ENCODE peak calls at places on chromosomes 13 and 19, in eight cellular contexts. K is cardiac fibroblast, J is AG09319, G is AG09309, V is HFFc6, T is left lung, R is epithelial cell of esophagus, Z is lower lobe of right lung. M is an unnamed sample.

GRCh38 chr13:94073006-94073744 is 406.3 kb downstream of the DCT start:
- DNase-seq in K (peak), J (peak), G (peak), V (peak), T (no peak), R (no peak), Z (no peak), M (no peak)

GRCh38 chr13:32445461-32445860 is 17.5 kb upstream of the N4BP2L1 start:
- DNase-seq in K (no peak), J (no peak), G (no peak), V (no peak), T (no peak), R (no peak), Z (no peak), M (no peak)

GRCh38 chr19:41753936-41754529 is 1.3 kb upstream of the CEACAM6 start:
- DNase-seq in K (peak), J (no peak), G (no peak), V (peak), T (no peak), R (peak), Z (peak), M (no peak)

GRCh38 chr19:42965204-42965603 is 28.2 kb upstream of the PSG7 start:
- DNase-seq in K (peak), J (no peak), G (peak), V (peak), T (no peak), R (peak), Z (no peak), M (no peak)

GRCh38 chr19:17079710-17080440 is 4.3 kb downstream of the MYO9B start:
- DNase-seq in K (peak), J (peak), G (peak), V (peak), T (peak), R (peak), Z (peak), M (peak)

GRCh38 chr13:79228972-79229371 is 177.1 kb downstream of the RBM26 start:
- DNase-seq in K (no peak), J (no peak), G (no peak), V (no peak), T (no peak), R (peak), Z (no peak), M (no peak)

GRCh38 chr19:10000171-10000826 is 10.0 kb downstream of the COL5A3 start:
- DNase-seq in K (peak), J (no peak), G (no peak), V (peak), T (no peak), R (peak), Z (peak), M (no peak)

GRCh38 chr13:21020176-21020575 is 41.2 kb downstream of the LATS2 start:
- DNase-seq in K (no peak), J (no peak), G (no peak), V (no peak), T (no peak), R (no peak), Z (no peak), M (no peak)

GRCh38 chr19:10450191-10450852 is 30.0 kb downstream of the PDE4A start:
- DNase-seq in K (no peak), J (no peak), G (no peak), V (no peak), T (no peak), R (no peak), Z (no peak), M (no peak)

GRCh38 chr19:6739390-6739883 is at the start of gene TRIP10:
- DNase-seq in K (peak), J (peak), G (no peak), V (peak), T (peak), R (peak), Z (peak), M (no peak)

GRCh38 chr13:46648166-46648607 is 95.2 kb downstream of the LRCH1 start:
- DNase-seq in K (peak), J (no peak), G (no peak), V (no peak), T (no peak), R (peak), Z (no peak), M (no peak)

GRCh38 chr19:18311495-18311894 is 11.4 kb downstream of the LSM4 start:
- DNase-seq in K (no peak), J (no peak), G (no peak), V (no peak), T (no peak), R (no peak), Z (no peak), M (no peak)

GRCh38 chr13:48222358-48223015 is 10.5 kb upstream of the ITM2B start:
- DNase-seq in K (peak), J (no peak), G (no peak), V (no peak), T (peak), R (no peak), Z (peak), M (peak)

GRCh38 chr19:58229255-58229639 is 533 bp downstream of the ZNF544 start:
- DNase-seq in K (peak), J (no peak), G (no peak), V (peak), T (peak), R (peak), Z (no peak), M (no peak)

GRCh38 chr19:29450306-29450705 is 75.5 kb upstream of the VSTM2B start:
- DNase-seq in K (no peak), J (no peak), G (no peak), V (no peak), T (no peak), R (no peak), Z (no peak), M (no peak)

GRCh38 chr13:25214371-25215252 is 42.5 kb upstream of the AMER2 start:
- DNase-seq in K (peak), J (no peak), G (peak), V (peak), T (no peak), R (peak), Z (no peak), M (no peak)

GRCh38 chr19:45164577-45165335 is 4.0 kb upstream of the NKPD1 start:
- DNase-seq in K (peak), J (no peak), G (no peak), V (peak), T (peak), R (peak), Z (peak), M (peak)

GRCh38 chr19:17836530-17836929 is 11.3 kb downstream of the JAK3 start:
- DNase-seq in K (no peak), J (no peak), G (no peak), V (no peak), T (no peak), R (no peak), Z (no peak), M (no peak)

GRCh38 chr19:45753548-45753947 is 15.5 kb downstream of the SIX5 start:
- DNase-seq in K (no peak), J (no peak), G (no peak), V (no peak), T (no peak), R (no peak), Z (no peak), M (no peak)

GRCh38 chr13:51004918-51005460 is 95.4 kb downstream of the RNASEH2B start:
- DNase-seq in K (no peak), J (no peak), G (no peak), V (no peak), T (no peak), R (no peak), Z (no peak), M (no peak)

GRCh38 chr13:32824671-32825070 is 191.6 kb upstream of the KL start:
- DNase-seq in K (peak), J (no peak), G (peak), V (peak), T (no peak), R (peak), Z (no peak), M (no peak)

GRCh38 chr13:28637714-28638355 is 21.1 kb upstream of the POMP start:
- DNase-seq in K (peak), J (no peak), G (no peak), V (no peak), T (no peak), R (no peak), Z (no peak), M (no peak)

GRCh38 chr13:112869202-112870061 is 99.6 kb upstream of the MCF2L start:
- DNase-seq in K (no peak), J (no peak), G (no peak), V (no peak), T (peak), R (no peak), Z (no peak), M (no peak)

GRCh38 chr13:98041081-98041820 is 87.8 kb downstream of the IPO5 start:
- DNase-seq in K (peak), J (no peak), G (no peak), V (no peak), T (no peak), R (peak), Z (no peak), M (no peak)

GRCh38 chr13:72495681-72496080 is 231.7 kb downstream of the MZT1 start:
- DNase-seq in K (no peak), J (no peak), G (no peak), V (no peak), T (no peak), R (no peak), Z (no peak), M (no peak)

GRCh38 chr19:39052243-39052746 is 19.9 kb upstream of the FBXO27 start:
- DNase-seq in K (peak), J (no peak), G (no peak), V (no peak), T (peak), R (peak), Z (peak), M (peak)

GRCh38 chr19:54481326-54481930 is 8.3 kb upstream of the CDC42EP5 start:
- DNase-seq in K (peak), J (no peak), G (no peak), V (no peak), T (no peak), R (peak), Z (no peak), M (no peak)

GRCh38 chr13:23349127-23349897 is 84.2 kb downstream of the SACS start:
- DNase-seq in K (peak), J (peak), G (peak), V (no peak), T (no peak), R (no peak), Z (no peak), M (no peak)

GRCh38 chr19:1901940-1902404 is 3.2 kb upstream of the ADAT3 start:
- DNase-seq in K (no peak), J (no peak), G (no peak), V (no peak), T (no peak), R (no peak), Z (peak), M (peak)

GRCh38 chr13:66994097-66994496 is 236.0 kb downstream of the PCDH9 start:
- DNase-seq in K (peak), J (no peak), G (no peak), V (no peak), T (peak), R (peak), Z (peak), M (no peak)

GRCh38 chr19:1859319-1859718 is 4.1 kb downstream of the KLF16 start:
- DNase-seq in K (no peak), J (no peak), G (no peak), V (no peak), T (no peak), R (no peak), Z (no peak), M (no peak)

GRCh38 chr13:52779028-52779612 is 39.5 kb upstream of the CNMD start:
- DNase-seq in K (no peak), J (no peak), G (no peak), V (no peak), T (no peak), R (no peak), Z (no peak), M (no peak)

GRCh38 chr19:11581740-11582139 is 4.3 kb upstream of the ACP5 start:
- DNase-seq in K (peak), J (no peak), G (no peak), V (no peak), T (no peak), R (no peak), Z (no peak), M (no peak)

GRCh38 chr13:49530452-49530851 is 34.7 kb downstream of the PHF11 start:
- DNase-seq in K (no peak), J (no peak), G (no peak), V (no peak), T (no peak), R (no peak), Z (no peak), M (no peak)

GRCh38 chr13:50124536-50125305 is 109.5 kb downstream of the KCNRG start:
- DNase-seq in K (peak), J (no peak), G (no peak), V (peak), T (peak), R (peak), Z (peak), M (peak)

GRCh38 chr13:97068146-97068545 is 73.9 kb upstream of the OXGR1 start:
- DNase-seq in K (no peak), J (no peak), G (no peak), V (no peak), T (no peak), R (no peak), Z (no peak), M (no peak)

GRCh38 chr13:111470933-111471332 is 150.5 kb downstream of the TEX29 start:
- DNase-seq in K (no peak), J (no peak), G (no peak), V (no peak), T (no peak), R (no peak), Z (no peak), M (no peak)

GRCh38 chr19:9528757-9529336 is 9.6 kb downstream of the ZNF426 start:
- DNase-seq in K (peak), J (no peak), G (no peak), V (peak), T (no peak), R (no peak), Z (no peak), M (no peak)

GRCh38 chr19:50602496-50602895 is 34.3 kb upstream of the LRRC4B start:
- DNase-seq in K (no peak), J (no peak), G (no peak), V (no peak), T (no peak), R (no peak), Z (no peak), M (no peak)

GRCh38 chr19:50607388-50607787 is 32.3 kb downstream of the SYT3 start:
- DNase-seq in K (no peak), J (no peak), G (no peak), V (no peak), T (no peak), R (no peak), Z (no peak), M (no peak)

GRCh38 chr19:50602935-50603334 is 34.7 kb upstream of the LRRC4B start:
- DNase-seq in K (no peak), J (no peak), G (no peak), V (no peak), T (no peak), R (no peak), Z (no peak), M (no peak)

DNA sequence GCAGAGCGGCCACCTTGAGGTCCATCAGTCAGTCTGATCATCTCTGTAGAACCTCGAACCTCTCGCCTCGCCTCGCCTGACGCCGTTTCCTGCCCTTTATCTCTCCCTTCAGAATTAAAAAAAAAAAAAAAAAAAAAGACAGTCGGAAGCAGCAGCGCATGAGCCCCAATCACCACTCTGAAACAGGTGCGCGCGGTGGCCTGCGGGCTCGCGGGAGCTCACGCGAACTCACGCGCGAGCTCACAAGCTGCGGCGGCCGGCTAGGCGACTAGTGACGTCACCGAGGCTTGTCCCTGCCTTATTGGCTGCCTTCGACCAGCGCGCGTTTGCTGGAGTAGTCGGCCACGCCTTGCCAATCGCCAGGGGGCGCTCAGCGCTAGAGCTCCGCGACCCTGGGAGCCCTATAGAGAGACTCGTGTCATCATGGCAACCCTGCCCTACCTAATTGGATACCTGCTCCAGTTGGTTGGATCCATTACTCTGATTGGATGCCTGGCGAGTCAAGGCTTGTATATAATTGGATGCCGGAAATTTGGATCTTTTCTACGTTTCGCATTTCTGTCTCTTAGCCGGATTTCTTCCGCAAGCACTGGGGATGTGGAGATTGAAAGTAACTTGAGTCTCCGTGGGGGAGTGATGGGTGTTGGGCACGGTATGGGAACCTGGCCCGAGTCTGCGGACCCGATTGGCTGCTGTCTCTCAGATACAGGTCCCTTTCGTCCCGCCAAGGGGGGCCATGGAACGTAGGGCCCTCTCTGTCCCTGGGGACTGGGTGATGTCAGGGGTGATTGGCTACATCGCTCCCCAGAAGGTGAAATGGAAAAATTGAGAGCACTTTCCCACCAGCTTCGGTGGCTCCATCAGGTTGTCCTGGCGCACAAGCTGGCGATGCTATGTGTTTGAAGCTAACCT is 31.6 kb downstream of the SYT3 start:
- DNase-seq in K (peak), J (peak), G (no peak), V (peak), T (peak), R (peak), Z (peak), M (peak)
- TF ChIP-seq CTCF in K (peak), J (peak), G (peak), V (peak), T (peak), R (no peak), Z (peak), M (peak)

GRCh38 chr19:51097166-51097736 is 11.0 kb downstream of the CTU1 start:
- DNase-seq in K (peak), J (no peak), G (no peak), V (peak), T (peak), R (peak), Z (peak), M (peak)
- TF ChIP-seq CTCF in K (peak), J (peak), G (peak), V (peak), T (peak), R (peak), Z (peak), M (peak)

DNA sequence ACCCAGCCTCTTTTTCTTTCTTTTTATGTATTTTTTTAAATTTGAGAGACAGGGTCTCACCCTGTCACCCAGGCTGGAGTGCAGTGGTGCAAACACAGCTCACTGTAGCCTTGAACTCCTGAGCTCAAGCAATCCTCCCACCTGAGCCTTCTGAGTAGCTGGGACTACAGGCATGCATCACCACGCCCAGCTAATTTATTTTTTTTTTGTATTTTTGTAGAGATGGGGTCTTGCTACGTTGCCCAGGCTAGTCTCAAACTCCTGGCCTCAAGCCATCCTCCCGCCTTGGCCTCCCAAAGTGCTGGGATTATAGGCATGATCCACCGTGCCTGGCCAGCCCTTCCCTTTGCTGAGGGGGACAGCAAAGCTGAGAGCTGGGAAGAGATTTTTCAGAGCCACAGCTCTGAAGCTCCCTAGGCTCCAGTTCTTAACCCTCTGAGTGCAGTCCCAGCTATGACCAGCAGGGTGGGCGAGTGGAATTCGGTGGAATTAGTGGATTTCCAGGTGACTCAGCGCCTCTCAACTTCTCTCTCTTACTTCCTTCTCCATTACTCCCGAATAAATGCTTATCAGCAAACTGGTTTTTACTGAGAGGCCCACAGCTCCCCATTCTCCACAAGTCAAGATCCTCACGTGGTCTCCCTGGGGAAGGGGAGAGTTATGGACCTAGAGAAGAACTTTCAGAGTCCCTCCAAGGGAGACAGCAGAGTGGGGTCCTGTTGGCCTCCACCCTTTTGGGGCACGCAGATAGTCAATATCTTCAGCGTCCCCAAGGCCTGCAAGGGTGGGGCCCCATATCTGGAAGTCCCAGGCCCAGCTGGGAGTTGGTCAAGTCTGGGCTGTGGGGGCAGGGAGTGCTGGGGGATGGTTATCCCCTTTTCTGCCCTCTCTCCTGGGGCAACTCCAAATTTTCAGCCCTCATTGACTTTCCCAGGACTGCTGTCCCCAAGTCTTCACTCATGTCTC is 1.2 kb downstream of the BLVRB start:
- DNase-seq in K (peak), J (peak), G (peak), V (peak), T (peak), R (peak), Z (peak), M (peak)
- TF ChIP-seq CTCF in K (peak), J (peak), G (peak), V (peak), T (peak), R (peak), Z (peak), M (peak)

DNA sequence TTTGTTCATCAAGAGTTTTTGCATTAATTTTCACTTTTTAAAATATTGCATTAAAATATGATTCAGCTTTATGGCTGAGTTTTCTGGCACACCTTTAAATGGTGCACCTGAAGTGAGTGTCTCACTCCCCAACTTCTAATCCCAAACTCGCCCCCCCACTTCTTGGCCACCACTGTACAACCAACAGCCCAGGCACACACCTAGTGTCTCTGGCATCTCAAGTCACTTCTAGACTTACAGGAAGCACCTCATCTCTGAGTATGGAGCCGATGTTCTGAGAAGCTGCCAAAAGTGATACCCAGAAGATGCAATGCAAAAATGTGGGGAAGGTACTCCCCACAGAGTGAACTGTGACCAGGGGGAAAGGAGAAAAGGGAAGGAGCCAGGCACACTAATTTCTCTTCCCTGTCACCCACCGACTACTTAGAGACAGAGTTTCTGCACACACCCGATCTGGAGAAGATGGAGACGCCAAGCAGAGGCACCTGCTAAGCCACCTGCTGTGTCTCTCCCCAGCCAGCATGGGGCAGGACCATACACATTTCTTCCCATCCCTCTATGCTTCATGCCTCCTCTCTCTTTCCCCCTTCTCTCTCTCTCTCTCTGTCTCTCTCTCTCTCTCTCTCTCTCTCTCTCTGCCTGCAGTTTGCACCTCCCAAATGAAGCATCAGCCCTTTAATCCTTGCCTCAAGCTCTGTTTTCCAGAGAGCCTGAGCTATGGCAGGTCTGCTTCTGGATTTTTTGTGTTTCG is 155.3 kb upstream of the ZNF507 start:
- DNase-seq in K (no peak), J (no peak), G (no peak), V (no peak), T (no peak), R (no peak), Z (no peak), M (no peak)
- TF ChIP-seq CTCF in K (no peak), J (no peak), G (no peak), V (no peak), T (no peak), R (no peak), Z (no peak), M (no peak)